ENCODE peak calls at places on chromosomes 11 and 22, in four cellular contexts. I, Y, E and H are unnamed samples.

GRCh38 chr11:17721242-17721999 is 2.0 kb downstream of the MYOD1 start:
- DNase-seq in I (no peak), Y (no peak), E (no peak), H (no peak)

GRCh38 chr11:115527534-115528125 is 23.4 kb upstream of the CADM1 start:
- DNase-seq in I (no peak), Y (no peak), E (no peak), H (no peak)

GRCh38 chr11:108943853-108944252 is 279.0 kb downstream of the DDX10 start:
- DNase-seq in I (no peak), Y (no peak), E (no peak), H (no peak)

GRCh38 chr11:110409174-110409573 is 20.6 kb upstream of the FDX1 start:
- DNase-seq in I (no peak), Y (no peak), E (peak; percentile 71), H (peak; percentile 75)

GRCh38 chr11:89275966-89276365 is 98.3 kb downstream of the TYR start:
- DNase-seq in I (no peak), Y (no peak), E (no peak), H (no peak)

GRCh38 chr22:43171019-43171491 is 15.9 kb downstream of the TTLL12 start:
- DNase-seq in I (no peak), Y (no peak), E (no peak), H (no peak)

GRCh38 chr11:82732348-82732733 is 1.3 kb downstream of the FAM181B start:
- DNase-seq in I (no peak), Y (no peak), E (no peak), H (no peak)

GRCh38 chr11:18588297-18589252 is at the start of gene UEVLD:
- DNase-seq in I (peak; percentile 92), Y (peak; percentile 93), E (peak; percentile 93), H (peak; percentile 90)

GRCh38 chr22:38017939-38018885 is 33.9 kb upstream of the SOX10 start:
- DNase-seq in I (no peak), Y (no peak), E (no peak), H (no peak)

GRCh38 chr11:8361206-8361605 is 97.5 kb upstream of the LMO1 start:
- DNase-seq in I (no peak), Y (no peak), E (no peak), H (no peak)

GRCh38 chr11:114158886-114159285 is 99.4 kb downstream of the ZBTB16 start:
- DNase-seq in I (no peak), Y (no peak), E (no peak), H (no peak)

GRCh38 chr11:105229257-105229656 is 89.7 kb upstream of the CARD18 start:
- DNase-seq in I (peak; percentile 41), Y (no peak), E (peak; percentile 59), H (peak; percentile 69)

GRCh38 chr11:88178211-88178610 is 3.0 kb upstream of the RAB38 start:
- DNase-seq in I (peak; percentile 57), Y (no peak), E (peak; percentile 20), H (peak; percentile 79)

GRCh38 chr11:5210376-5210885 is 9.9 kb upstream of the OR51V1 start:
- DNase-seq in I (no peak), Y (no peak), E (no peak), H (no peak)
- TF ChIP-seq CTCF in I (no peak), Y (no peak), E (no peak), H (no peak)

GRCh38 chr22:25753252-25753651 is 11.3 kb downstream of the MYO18B start:
- DNase-seq in I (no peak), Y (no peak), E (no peak), H (no peak)

GRCh38 chr22:25752615-25753214 is 10.7 kb downstream of the MYO18B start:
- DNase-seq in I (no peak), Y (no peak), E (no peak), H (no peak)

GRCh38 chr22:25757686-25758085 is 15.7 kb downstream of the MYO18B start:
- DNase-seq in I (no peak), Y (no peak), E (no peak), H (no peak)

GRCh38 chr22:25751174-25751581 is 9.2 kb downstream of the MYO18B start:
- DNase-seq in I (no peak), Y (no peak), E (no peak), H (no peak)

GRCh38 chr22:25754527-25755202 is 12.7 kb downstream of the MYO18B start:
- DNase-seq in I (peak; percentile 90), Y (peak; percentile 90), E (peak; percentile 85), H (peak; percentile 76)
- H3K4me3 ChIP-seq in I (no peak overlapping the region), Y (peak overlapping the region; percentile 17), E (no peak overlapping the region), H (no peak overlapping the region)

DNA sequence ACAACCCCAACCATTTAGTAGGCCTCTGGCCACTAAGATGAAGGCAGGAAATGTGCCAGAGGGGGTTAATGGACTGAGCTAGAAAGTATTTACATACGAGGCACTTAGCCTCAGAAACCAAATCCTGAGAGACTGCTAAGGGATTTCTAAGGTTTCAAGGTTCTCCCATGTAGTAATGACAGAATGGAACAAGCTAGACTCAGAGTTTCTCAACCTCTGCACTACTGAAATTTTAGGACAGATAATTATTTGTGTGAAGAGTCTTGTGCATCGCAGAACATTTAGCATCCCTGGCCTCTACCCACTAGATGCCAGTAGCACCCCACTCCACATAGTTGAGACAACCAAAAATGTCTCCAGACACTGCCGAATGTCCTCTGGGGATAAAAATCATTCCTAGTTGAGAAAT is 54.8 kb upstream of the CHRM4 start:
- DNase-seq in I (peak; percentile 55), Y (no peak), E (peak; percentile 32), H (peak; percentile 60)
- TF ChIP-seq CTCF in I (no peak), Y (no peak), E (no peak), H (peak; percentile 53)

GRCh38 chr11:34147581-34147980 is 42.2 kb downstream of the NAT10 start:
- DNase-seq in I (no peak), Y (no peak), E (no peak), H (no peak)

GRCh38 chr11:34149786-34150185 is 44.4 kb downstream of the NAT10 start:
- DNase-seq in I (no peak), Y (no peak), E (peak; percentile 29), H (peak; percentile 29)

GRCh38 chr11:34149274-34149673 is 43.8 kb downstream of the NAT10 start:
- DNase-seq in I (no peak), Y (no peak), E (no peak), H (no peak)

GRCh38 chr11:34146866-34147265 is 41.4 kb downstream of the NAT10 start:
- DNase-seq in I (no peak), Y (no peak), E (no peak), H (no peak)

DNA sequence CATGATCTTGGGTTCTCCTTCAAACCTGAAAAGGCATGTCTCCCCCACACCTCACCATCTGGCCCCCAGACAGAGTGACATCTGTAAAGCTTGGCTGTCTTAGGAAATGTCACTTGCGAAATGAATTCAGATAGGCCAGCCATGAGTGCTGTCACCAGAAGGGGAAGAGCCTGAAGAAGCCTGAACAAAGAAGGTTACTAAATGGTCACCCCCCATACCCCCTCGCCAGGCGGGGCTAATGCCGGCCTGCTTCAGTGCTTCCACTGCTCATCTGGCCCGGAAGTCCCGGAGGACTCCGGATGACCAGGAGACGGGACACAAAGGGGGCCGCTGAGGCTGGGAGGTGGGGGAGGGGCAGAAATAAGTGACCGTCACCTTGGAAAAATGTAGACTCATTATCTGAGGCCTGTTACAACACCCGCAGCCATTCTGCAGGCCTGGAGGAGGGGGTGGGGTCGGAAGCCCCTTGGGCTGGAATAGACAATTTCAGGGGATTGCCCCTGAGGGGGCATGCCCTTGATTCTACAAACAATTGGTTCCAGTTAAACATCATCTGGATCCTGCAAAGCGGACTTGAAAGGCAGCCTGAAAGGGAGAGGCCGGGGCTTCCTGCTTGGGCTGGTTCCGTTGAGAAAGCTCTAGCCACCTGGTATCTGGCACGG is 43.2 kb downstream of the NAT10 start:
- DNase-seq in I (no peak), Y (no peak), E (no peak), H (no peak)
- H3K4me3 ChIP-seq in I (no peak overlapping the region), Y (no peak overlapping the region), E (no peak overlapping the region), H (no peak overlapping the region)

GRCh38 chr22:31248965-31249940 is 37.2 kb downstream of the LIMK2 start:
- DNase-seq in I (no peak), Y (no peak), E (peak; percentile 31), H (no peak)

GRCh38 chr22:31259798-31260473 is 32.4 kb downstream of the PIK3IP1 start:
- DNase-seq in I (no peak), Y (no peak), E (no peak), H (no peak)

GRCh38 chr22:31250740-31251330 is 38.7 kb downstream of the LIMK2 start:
- DNase-seq in I (no peak), Y (no peak), E (peak; percentile 51), H (no peak)

GRCh38 chr22:31248138-31248745 is 36.1 kb downstream of the LIMK2 start:
- DNase-seq in I (peak; percentile 94), Y (peak; percentile 82), E (peak; percentile 94), H (peak; percentile 97)

DNA sequence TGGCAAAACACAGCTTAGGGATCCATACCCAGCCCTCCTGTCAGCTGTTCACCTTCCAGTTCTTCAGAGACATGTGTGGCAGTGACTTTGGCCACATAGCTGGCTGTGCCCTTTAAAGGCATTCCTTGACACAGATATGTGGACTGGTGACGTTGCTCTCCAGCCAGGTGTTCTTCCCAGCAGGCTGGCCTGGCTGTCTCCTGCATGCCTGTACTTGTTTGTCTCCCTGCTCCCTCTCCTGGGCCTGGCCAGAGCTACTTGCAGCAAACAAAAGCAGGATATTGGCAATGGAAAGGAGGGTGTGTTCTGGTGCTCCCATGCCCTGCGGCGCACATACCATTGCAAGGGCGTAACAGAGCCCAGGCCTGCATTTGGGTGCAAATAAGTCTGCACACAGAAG is 38.3 kb downstream of the PIK3IP1 start:
- DNase-seq in I (no peak), Y (peak; percentile 52), E (no peak), H (no peak)
- TF ChIP-seq CTCF in I (no peak), Y (peak; percentile 7), E (no peak), H (no peak)

DNA sequence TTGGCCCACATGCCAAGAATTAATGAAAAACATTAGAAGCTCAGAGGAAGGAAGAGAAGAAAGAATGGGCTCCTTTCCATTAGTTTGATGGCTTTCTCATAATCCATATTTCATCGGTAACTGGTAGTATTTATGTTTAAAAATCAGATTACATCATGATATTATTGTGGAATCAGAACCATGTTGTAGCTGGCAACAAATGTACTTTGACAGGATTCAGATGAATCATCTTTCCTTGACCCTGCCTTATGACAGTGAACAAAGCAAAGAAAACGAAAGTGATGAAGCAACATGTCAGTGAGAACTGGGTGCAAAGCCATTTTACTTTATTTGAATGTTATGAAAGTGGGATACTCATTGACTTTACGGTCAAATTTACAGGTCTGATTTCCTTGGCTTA is 973.9 kb upstream of the TENM4 start:
- DNase-seq in I (peak; percentile 12), Y (no peak), E (peak; percentile 17), H (peak; percentile 82)
- H3K4me3 ChIP-seq in I (no peak overlapping the region), Y (no peak overlapping the region), E (no peak overlapping the region), H (no peak overlapping the region)

DNA sequence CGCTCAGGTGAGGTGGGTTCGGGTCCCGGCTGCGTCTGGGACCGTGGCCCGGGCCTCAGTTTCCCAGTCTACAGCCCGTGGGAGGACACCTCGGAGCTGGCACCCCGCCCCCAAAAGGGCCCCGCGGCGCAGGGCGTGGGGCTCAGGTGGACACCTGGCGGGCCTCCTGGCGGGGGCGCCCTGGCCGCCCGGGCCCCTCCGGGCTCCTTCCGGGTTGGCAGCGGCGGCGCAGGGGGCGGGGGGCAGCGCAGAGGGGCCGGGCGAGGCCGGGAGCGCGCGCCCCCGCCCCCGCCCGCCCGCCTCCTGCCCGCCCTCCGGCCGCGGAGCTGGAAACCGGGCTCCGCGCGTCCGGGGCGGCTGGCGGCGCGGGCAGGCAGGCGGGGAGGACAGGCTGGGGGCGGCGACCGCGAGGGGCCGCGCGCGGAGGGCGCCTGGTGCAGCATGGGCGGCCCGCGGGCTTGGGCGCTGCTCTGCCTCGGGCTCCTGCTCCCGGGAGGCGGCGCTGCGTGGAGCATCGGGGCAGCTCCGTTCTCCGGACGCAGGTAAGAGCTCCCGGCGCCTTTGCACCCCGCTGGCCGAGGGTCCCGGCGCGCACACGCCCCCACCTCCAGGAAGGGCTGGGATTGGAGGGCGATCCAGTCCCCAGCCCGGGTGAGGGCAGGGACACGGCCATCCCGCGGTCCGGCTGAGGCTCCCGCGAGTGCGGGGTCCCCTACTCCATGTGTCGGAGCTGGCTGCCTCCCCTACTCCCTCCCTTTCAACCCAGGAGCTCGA is at the start of gene EMID1:
- DNase-seq in I (no peak), Y (peak; percentile 45), E (peak; percentile 43), H (peak; percentile 26)
- TF ChIP-seq CTCF in I (peak; percentile 38), Y (peak; percentile 13), E (no peak), H (peak; percentile 36)